ENCODE peak calls at places on chromosomes 7 and 10, in nine cellular contexts. B, O, U, P, L, Z, I, F and G are unnamed samples.

GRCh38 chr10:109259293-109259692 is 664.0 kb downstream of the XPNPEP1 start:
- ATAC-seq in F (no peak), Z (no peak), L (no peak), B (no peak), U (peak; percentile 93), O (no peak), P (no peak), I (no peak), G (no peak)

GRCh38 chr10:122688293-122688989 is 11.2 kb downstream of the C10orf120 start:
- ATAC-seq in Z (no peak), O (peak; percentile 87), F (peak; percentile 64), P (no peak), B (peak; percentile 90), I (peak; percentile 58), L (no peak), U (no peak), G (peak; percentile 57)

GRCh38 chr7:77428777-77429231 is 12.7 kb upstream of the GSAP start:
- ATAC-seq in P (no peak), O (peak; percentile 92), U (no peak), F (peak; percentile 98), B (peak; percentile 58), I (peak; percentile 19), Z (peak; percentile 90), L (no peak), G (no peak)

GRCh38 chr7:139875821-139876241 is 46.8 kb downstream of the TBXAS1 start:
- ATAC-seq in U (no peak), P (no peak), O (peak; percentile 60), Z (peak; percentile 74), L (peak; percentile 79), I (peak; percentile 47), F (peak; percentile 93), B (peak; percentile 95), G (no peak)

GRCh38 chr10:84256510-84257342 is 11.9 kb downstream of the RGR start:
- ATAC-seq in F (peak; percentile 68), U (peak; percentile 88), P (peak; percentile 62), Z (peak; percentile 63), B (peak; percentile 89), I (no peak), L (no peak), O (peak; percentile 84), G (peak; percentile 63)

GRCh38 chr7:137886706-137887105 is 39.9 kb upstream of the DGKI start:
- ATAC-seq in I (no peak), U (peak; percentile 16), O (no peak), L (no peak), P (no peak), B (no peak), Z (no peak), F (no peak), G (peak; percentile 39)

GRCh38 chr10:15188629-15189028 is 20.1 kb upstream of the NMT2 start:
- ATAC-seq in Z (peak; percentile 34), L (no peak), I (no peak), P (peak; percentile 54), F (no peak), O (no peak), B (no peak), U (no peak), G (no peak)

GRCh38 chr10:5271526-5271925 is 74.9 kb downstream of the AKR1C4 start:
- ATAC-seq in F (no peak), Z (no peak), U (peak; percentile 11), L (no peak), O (no peak), I (no peak), P (no peak), B (no peak), G (no peak)

GRCh38 chr10:7525314-7526016 is 114.6 kb upstream of the SFMBT2 start:
- ATAC-seq in F (peak; percentile 77), U (peak; percentile 85), B (peak; percentile 92), L (peak; percentile 75), P (peak; percentile 80), I (peak; percentile 70), O (peak; percentile 95), Z (peak; percentile 90), G (peak; percentile 72)

GRCh38 chr7:7934127-7934526 is 34.5 kb upstream of the GLCCI1 start:
- ATAC-seq in I (no peak), F (no peak), O (no peak), U (no peak), P (no peak), Z (no peak), L (no peak), B (no peak), G (no peak)

GRCh38 chr7:13834328-13834761 is 155.1 kb downstream of the ETV1 start:
- ATAC-seq in O (no peak), L (no peak), I (no peak), Z (no peak), F (no peak), P (no peak), U (no peak), B (no peak), G (no peak)

GRCh38 chr7:137816696-137817320 is 30.0 kb downstream of the DGKI start:
- ATAC-seq in Z (no peak), F (no peak), U (no peak), O (no peak), P (no peak), L (no peak), B (no peak), I (no peak), G (no peak)

GRCh38 chr10:96374639-96374984 is 15.8 kb upstream of the OPALIN start:
- ATAC-seq in B (no peak), L (no peak), F (no peak), U (no peak), Z (no peak), I (no peak), P (no peak), O (no peak), G (no peak)
- H3K27ac ChIP-seq in B (no peak overlapping the region), L (no peak overlapping the region), F (no peak overlapping the region), U (no peak overlapping the region), Z (no peak overlapping the region), I (no peak overlapping the region), P (no peak overlapping the region), O (no peak overlapping the region), G (no peak overlapping the region)

GRCh38 chr7:100726998-100727761 is 6.2 kb upstream of the ZAN start:
- ATAC-seq in O (peak; percentile 4), Z (no peak), F (peak; percentile 46), B (no peak), P (no peak), L (no peak), I (no peak), U (no peak), G (peak; percentile 60)
- H3K27ac ChIP-seq in O (no peak overlapping the region), Z (no peak overlapping the region), F (no peak overlapping the region), B (no peak overlapping the region), P (no peak overlapping the region), L (no peak overlapping the region), I (no peak overlapping the region), U (no peak overlapping the region), G (no peak overlapping the region)

GRCh38 chr7:27107901-27108381 is 5.5 kb upstream of the HOXA2 start:
- ATAC-seq in P (no peak), U (peak; percentile 1), O (peak; percentile 9), F (peak; percentile 15), L (peak; percentile 14), I (no peak), Z (no peak), B (no peak), G (peak; percentile 2)

GRCh38 chr7:27110163-27110976 is 7.9 kb upstream of the HOXA2 start:
- ATAC-seq in B (peak; percentile 10), L (peak; percentile 66), I (no peak), Z (no peak), U (peak; percentile 13), O (peak; percentile 30), F (peak; percentile 46), P (no peak), G (peak; percentile 56)

GRCh38 chr7:27110977-27111752 is 8.7 kb upstream of the HOXA2 start:
- ATAC-seq in I (no peak), B (peak; percentile 24), L (peak; percentile 38), P (no peak), O (no peak), U (no peak), F (no peak), Z (no peak), G (peak; percentile 30)

GRCh38 chr7:27108390-27109127 is 6.1 kb upstream of the HOXA2 start:
- ATAC-seq in I (no peak), O (peak; percentile 60), P (no peak), F (peak; percentile 73), L (peak; percentile 69), Z (no peak), B (peak; percentile 18), U (peak; percentile 47), G (peak; percentile 72)

GRCh38 chr7:27109533-27110162 is 7.2 kb upstream of the HOXA2 start:
- ATAC-seq in U (no peak), O (no peak), I (no peak), F (no peak), L (no peak), P (no peak), B (no peak), Z (no peak), G (no peak)
- H3K27ac ChIP-seq in U (peak overlapping the region; percentile 98), O (peak overlapping the region; percentile 82), I (no peak overlapping the region), F (peak overlapping the region; percentile 94), L (peak overlapping the region; percentile 70), P (no peak overlapping the region), B (no peak overlapping the region), Z (no peak overlapping the region), G (peak overlapping the region; percentile 99)

GRCh38 chr7:104962781-104963180 is 51.2 kb upstream of the KMT2E start:
- ATAC-seq in B (no peak), Z (no peak), O (no peak), F (no peak), U (no peak), P (no peak), I (no peak), L (no peak), G (no peak)
- H3K27ac ChIP-seq in B (no peak overlapping the region), Z (no peak overlapping the region), O (peak overlapping the region; percentile 87), F (no peak overlapping the region), U (no peak overlapping the region), P (no peak overlapping the region), I (no peak overlapping the region), L (no peak overlapping the region), G (no peak overlapping the region)

DNA sequence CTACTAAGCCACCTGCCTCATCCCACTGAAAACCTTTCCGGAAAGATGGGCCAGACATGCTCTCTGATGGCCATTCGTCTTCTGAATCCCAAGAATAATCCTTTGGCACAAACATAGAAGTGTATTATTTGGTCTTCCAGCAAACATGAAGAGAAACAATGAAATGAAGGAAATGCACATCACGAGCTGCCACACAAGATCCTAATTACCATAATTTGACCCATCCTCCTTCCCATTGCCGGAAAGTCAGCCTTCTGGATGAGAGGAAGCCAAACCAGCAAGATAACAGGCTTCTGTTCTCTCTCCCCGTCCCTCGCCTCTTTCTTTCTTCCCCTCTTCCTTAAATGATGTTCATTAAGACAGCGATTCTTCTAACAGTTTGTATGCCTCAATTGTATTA is 218.9 kb upstream of the KMT2E start:
- ATAC-seq in L (no peak), I (no peak), O (no peak), P (no peak), F (no peak), U (no peak), Z (no peak), B (no peak), G (no peak)
- H3K27ac ChIP-seq in L (no peak overlapping the region), I (no peak overlapping the region), O (no peak overlapping the region), P (no peak overlapping the region), F (no peak overlapping the region), U (no peak overlapping the region), Z (no peak overlapping the region), B (no peak overlapping the region), G (no peak overlapping the region)

GRCh38 chr10:114151892-114152291 is 22.1 kb downstream of the CCDC186 start:
- ATAC-seq in I (no peak), P (no peak), B (no peak), F (no peak), Z (no peak), O (no peak), L (no peak), U (no peak), G (no peak)
- H3K27ac ChIP-seq in I (no peak overlapping the region), P (no peak overlapping the region), B (no peak overlapping the region), F (no peak overlapping the region), Z (no peak overlapping the region), O (no peak overlapping the region), L (no peak overlapping the region), U (no peak overlapping the region), G (no peak overlapping the region)